ENCODE peak calls at places on chromosomes 3 and 15, in six cellular contexts. P is K562, S is GM12878, A is NT2/D1, L is HCT116, X is H1. C is an unnamed sample.
A peak's percentile ranks its signal among the peaks of the same experiment; 100 is the strongest.

GRCh38 chr3:128763967-128764366 is 38.0 kb downstream of the RAB7A start:
- DNase-seq in P (peak; percentile 48), S (no peak), A (no peak), L (no peak), X (no peak), C (no peak)

GRCh38 chr3:89946863-89947262 is 839.4 kb downstream of the EPHA3 start:
- DNase-seq in P (no peak), S (no peak), A (no peak), L (no peak), X (no peak), C (no peak)

GRCh38 chr15:87874896-87875661 is 381.5 kb downstream of the NTRK3 start:
- DNase-seq in P (no peak), S (no peak), A (no peak), L (no peak), X (no peak), C (no peak)

GRCh38 chr3:150520408-150520807 is 25.9 kb downstream of the SERP1 start:
- DNase-seq in P (no peak), S (no peak), A (no peak), L (no peak), X (no peak), C (no peak)

GRCh38 chr3:78140866-78141658 is 1101.2 kb downstream of the ROBO2 start:
- DNase-seq in P (no peak), S (no peak), A (no peak), L (no peak), X (no peak), C (no peak)

GRCh38 chr3:30578479-30578878 is 27.9 kb upstream of the TGFBR2 start:
- DNase-seq in P (no peak), S (no peak), A (no peak), L (no peak), X (no peak), C (peak; percentile 61)

GRCh38 chr15:39596358-39597051 is 15.6 kb downstream of the THBS1 start:
- DNase-seq in P (no peak), S (no peak), A (no peak), L (no peak), X (no peak), C (no peak)

GRCh38 chr15:31296304-31297220 is 30.1 kb upstream of the KLF13 start:
- DNase-seq in P (no peak), S (no peak), A (no peak), L (no peak), X (no peak), C (peak; percentile 97)

GRCh38 chr15:35958021-35958420 is 412.1 kb upstream of the DPH6 start:
- DNase-seq in P (no peak), S (no peak), A (no peak), L (no peak), X (no peak), C (no peak)

GRCh38 chr15:52094811-52095584 is 17.6 kb downstream of the BCL2L10 start:
- DNase-seq in P (no peak), S (no peak), A (no peak), L (no peak), X (no peak), C (no peak)

GRCh38 chr3:153084431-153084830 is 77.6 kb upstream of the RAP2B start:
- DNase-seq in P (no peak), S (no peak), A (no peak), L (no peak), X (no peak), C (no peak)

GRCh38 chr3:73405000-73405399 is 219.7 kb downstream of the PDZRN3 start:
- DNase-seq in P (no peak), S (no peak), A (no peak), L (no peak), X (no peak), C (no peak)

GRCh38 chr3:30418443-30418842 is 188.0 kb upstream of the TGFBR2 start:
- DNase-seq in P (no peak), S (no peak), A (no peak), L (no peak), X (no peak), C (no peak)

GRCh38 chr3:156317457-156317856 is 197.1 kb downstream of the KCNAB1 start:
- DNase-seq in P (peak; percentile 11), S (no peak), A (no peak), L (peak; percentile 79), X (no peak), C (peak; percentile 28)

GRCh38 chr3:159987291-159987711 is 1.3 kb upstream of the IL12A start:
- DNase-seq in P (no peak), S (no peak), A (no peak), L (no peak), X (no peak), C (no peak)

GRCh38 chr3:48440590-48440958 is 517 bp downstream of the TMA7 start:
- DNase-seq in P (no peak), S (no peak), A (no peak), L (no peak), X (no peak), C (no peak)

GRCh38 chr15:50940506-50940905 is 32.0 kb downstream of the AP4E1 start:
- DNase-seq in P (no peak), S (no peak), A (no peak), L (no peak), X (no peak), C (peak; percentile 8)

GRCh38 chr3:136023264-136023978 is 57.9 kb downstream of the PPP2R3A start:
- DNase-seq in P (no peak), S (no peak), A (no peak), L (no peak), X (no peak), C (no peak)

GRCh38 chr3:30437172-30437571 is 169.2 kb upstream of the TGFBR2 start:
- DNase-seq in P (no peak), S (no peak), A (no peak), L (no peak), X (no peak), C (no peak)

GRCh38 chr3:23726811-23727548 is 78.8 kb upstream of the UBE2E1 start:
- DNase-seq in P (no peak), S (peak; percentile 45), A (no peak), L (no peak), X (peak; percentile 28), C (no peak)

GRCh38 chr3:6803652-6804051 is 57.3 kb upstream of the GRM7 start:
- DNase-seq in P (no peak), S (no peak), A (no peak), L (no peak), X (no peak), C (no peak)

GRCh38 chr15:81893182-81893833 is 152.5 kb downstream of the MEX3B start:
- DNase-seq in P (no peak), S (no peak), A (no peak), L (no peak), X (no peak), C (no peak)

GRCh38 chr3:119160361-119160760 is 13.0 kb upstream of the UPK1B start:
- DNase-seq in P (no peak), S (no peak), A (no peak), L (no peak), X (no peak), C (no peak)

GRCh38 chr15:40932146-40932545 is 3.0 kb downstream of the DLL4 start:
- DNase-seq in P (no peak), S (no peak), A (no peak), L (no peak), X (no peak), C (no peak)

GRCh38 chr15:77014137-77015081 is 19.5 kb downstream of the PSTPIP1 start:
- DNase-seq in P (no peak), S (no peak), A (no peak), L (no peak), X (no peak), C (no peak)

GRCh38 chr3:194272861-194273266 is 78.3 kb downstream of the CPN2 start:
- DNase-seq in P (no peak), S (no peak), A (no peak), L (no peak), X (no peak), C (no peak)

GRCh38 chr3:112642912-112643506 is 2.1 kb upstream of the CCDC80 start:
- DNase-seq in P (peak; percentile 64), S (peak; percentile 46), A (peak; percentile 89), L (peak; percentile 77), X (peak; percentile 83), C (peak; percentile 68)

GRCh38 chr15:63288778-63289378 is 11.5 kb downstream of the APH1B start:
- DNase-seq in P (peak; percentile 37), S (no peak), A (no peak), L (peak; percentile 33), X (no peak), C (peak; percentile 52)

GRCh38 chr15:66833803-66834202 is 131.8 kb downstream of the SMAD6 start:
- DNase-seq in P (no peak), S (no peak), A (no peak), L (no peak), X (no peak), C (no peak)

GRCh38 chr15:66835558-66835878 is 133.5 kb downstream of the SMAD6 start:
- DNase-seq in P (no peak), S (peak; percentile 39), A (no peak), L (no peak), X (no peak), C (no peak)

GRCh38 chr15:66836476-66837030 is 134.5 kb downstream of the SMAD6 start:
- DNase-seq in P (no peak), S (no peak), A (no peak), L (no peak), X (no peak), C (no peak)

GRCh38 chr15:66833372-66833771 is 131.3 kb downstream of the SMAD6 start:
- DNase-seq in P (no peak), S (no peak), A (no peak), L (no peak), X (no peak), C (no peak)

DNA sequence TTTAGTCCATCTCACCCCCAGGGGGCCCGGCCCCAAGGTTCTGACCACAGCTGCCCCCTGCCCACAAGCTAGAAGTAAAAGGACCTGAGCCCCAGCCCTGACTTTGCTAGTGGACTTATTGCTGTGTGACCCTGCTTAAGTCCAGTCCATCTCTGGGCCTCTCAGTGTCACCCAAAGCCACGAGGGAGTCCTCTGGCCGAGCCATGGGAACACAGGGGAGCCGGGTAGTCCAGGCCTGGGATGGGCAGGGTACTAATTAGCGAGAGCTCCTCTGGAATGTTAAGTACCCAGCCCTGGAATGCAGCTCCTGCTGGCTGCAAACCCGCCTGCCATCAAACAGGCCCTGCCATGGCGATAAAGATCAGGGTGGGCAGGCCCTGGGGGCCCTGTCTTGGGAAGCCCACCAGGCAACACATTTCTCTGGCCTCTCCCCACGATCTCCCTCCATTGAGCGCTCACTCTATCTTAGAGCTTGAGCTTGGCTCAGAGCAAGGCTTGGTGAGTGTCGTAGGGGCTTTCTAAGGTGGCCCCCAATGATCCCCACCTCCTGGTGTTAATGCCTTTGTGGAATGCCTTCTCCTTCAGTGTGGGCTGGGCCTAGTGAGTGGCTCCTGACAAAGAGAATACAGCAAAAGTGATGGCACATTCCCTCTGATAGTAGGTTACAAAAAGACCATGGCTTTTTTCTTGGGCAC is 133.0 kb downstream of the SMAD6 start:
- DNase-seq in P (no peak), S (no peak), A (peak; percentile 92), L (no peak), X (peak; percentile 71), C (no peak)
- TF ChIP-seq ZNF274 in P (no peak), S (no peak), A (no peak), L (no peak), X (no peak), C (no peak)

GRCh38 chr3:71919572-71919971 is 134.6 kb upstream of the PROK2 start:
- DNase-seq in P (no peak), S (no peak), A (no peak), L (no peak), X (no peak), C (no peak)
- TF ChIP-seq ZNF274 in P (no peak), S (no peak), A (no peak), L (no peak), X (no peak), C (no peak)

GRCh38 chr3:17674082-17674686 is 68.2 kb downstream of the TBC1D5 start:
- DNase-seq in P (no peak), S (no peak), A (no peak), L (no peak), X (no peak), C (no peak)
- TF ChIP-seq ZNF274 in P (no peak), S (no peak), A (no peak), L (no peak), X (no peak), C (no peak)

GRCh38 chr3:14803981-14804834 is 14.6 kb upstream of the FGD5 start:
- DNase-seq in P (no peak), S (no peak), A (no peak), L (no peak), X (no peak), C (peak; percentile 26)
- TF ChIP-seq ZNF274 in P (no peak), S (no peak), A (no peak), L (no peak), X (no peak), C (no peak)